ENCODE peak calls at places on chromosomes 16 and 17, in six cellular contexts. K is cardiac muscle cell, W is WTC11, I is ovary, B is heart right ventricle, E is foreskin fibroblast. Y is an unnamed sample.

GRCh38 chr17:14398766-14399165 is 97.9 kb downstream of the HS3ST3B1 start:
- DNase-seq in K (no peak), W (no peak), I (no peak), B (no peak), E (no peak), Y (no peak)

GRCh38 chr16:50305441-50306061 is 39.2 kb downstream of the ADCY7 start:
- DNase-seq in K (no peak), W (no peak), I (peak; percentile 39), B (no peak), E (no peak), Y (no peak)

GRCh38 chr17:18041776-18042175 is 2.6 kb downstream of the GID4 start:
- DNase-seq in K (peak; percentile 37), W (no peak), I (no peak), B (no peak), E (peak; percentile 93), Y (no peak)

GRCh38 chr16:56279132-56279531 is 87.8 kb downstream of the GNAO1 start:
- DNase-seq in K (no peak), W (no peak), I (no peak), B (no peak), E (no peak), Y (no peak)

GRCh38 chr16:48117217-48118105 is 38.3 kb downstream of the ABCC12 start:
- DNase-seq in K (peak; percentile 72), W (peak; percentile 93), I (peak; percentile 39), B (peak; percentile 53), E (peak; percentile 58), Y (no peak)

GRCh38 chr17:57881143-57881542 is 31.3 kb upstream of the MRPS23 start:
- DNase-seq in K (peak; percentile 79), W (no peak), I (peak; percentile 70), B (peak; percentile 10), E (peak; percentile 82), Y (no peak)

GRCh38 chr16:54242199-54242598 is 44.4 kb downstream of the IRX3 start:
- DNase-seq in K (no peak), W (peak; percentile 57), I (no peak), B (no peak), E (no peak), Y (no peak)

GRCh38 chr17:5050281-5050680 is 15.1 kb upstream of the SLC52A1 start:
- DNase-seq in K (peak; percentile 33), W (no peak), I (no peak), B (no peak), E (peak; percentile 88), Y (no peak)

GRCh38 chr17:75683467-75684041 is 16.4 kb downstream of the SAP30BP start:
- DNase-seq in K (peak; percentile 44), W (no peak), I (no peak), B (no peak), E (peak; percentile 85), Y (no peak)

GRCh38 chr17:39462644-39463375 is 1.5 kb downstream of the CDK12 start:
- DNase-seq in K (peak; percentile 6), W (peak; percentile 10), I (no peak), B (no peak), E (peak; percentile 23), Y (no peak)

GRCh38 chr17:2227025-2227699 is 76.4 kb downstream of the SMG6 start:
- DNase-seq in K (no peak), W (no peak), I (no peak), B (no peak), E (peak; percentile 32), Y (no peak)

GRCh38 chr16:72921106-72921505 is 126.8 kb downstream of the ZFHX3 start:
- DNase-seq in K (no peak), W (no peak), I (no peak), B (no peak), E (no peak), Y (no peak)

GRCh38 chr16:8678068-8678927 is 3.9 kb downstream of the ABAT start:
- DNase-seq in K (peak; percentile 69), W (no peak), I (no peak), B (no peak), E (peak; percentile 68), Y (no peak)

GRCh38 chr16:935684-936083 is 35.1 kb downstream of the LMF1 start:
- DNase-seq in K (no peak), W (no peak), I (no peak), B (no peak), E (no peak), Y (no peak)

GRCh38 chr17:35645923-35646322 is 58.8 kb downstream of the AP2B1 start:
- DNase-seq in K (no peak), W (no peak), I (no peak), B (no peak), E (no peak), Y (no peak)

GRCh38 chr17:66970140-66970539 is 5.6 kb downstream of the CACNG4 start:
- DNase-seq in K (no peak), W (no peak), I (no peak), B (no peak), E (no peak), Y (no peak)

GRCh38 chr16:57308041-57308440 is 23.6 kb upstream of the PLLP start:
- DNase-seq in K (no peak), W (no peak), I (no peak), B (no peak), E (no peak), Y (no peak)

GRCh38 chr17:61294286-61294685 is 105.4 kb upstream of the TBX2 start:
- DNase-seq in K (no peak), W (no peak), I (no peak), B (no peak), E (no peak), Y (no peak)

GRCh38 chr17:73506470-73507435 is 137.5 kb downstream of the SDK2 start:
- DNase-seq in K (no peak), W (no peak), I (no peak), B (no peak), E (no peak), Y (no peak)

GRCh38 chr17:8189041-8189710 is 804 bp downstream of the BORCS6 start:
- DNase-seq in K (no peak), W (no peak), I (peak; percentile 61), B (peak; percentile 41), E (peak; percentile 56), Y (no peak)

GRCh38 chr17:7511108-7511507 is 26.9 kb downstream of the POLR2A start:
- DNase-seq in K (no peak), W (no peak), I (no peak), B (no peak), E (no peak), Y (no peak)

GRCh38 chr17:49402706-49403105 is 12.0 kb downstream of the PHB1 start:
- DNase-seq in K (no peak), W (no peak), I (no peak), B (no peak), E (no peak), Y (no peak)

GRCh38 chr17:49403514-49404289 is 11.0 kb downstream of the PHB1 start:
- DNase-seq in K (no peak), W (no peak), I (peak; percentile 55), B (no peak), E (no peak), Y (no peak)

GRCh38 chr17:49406791-49407190 is 7.9 kb downstream of the PHB1 start:
- DNase-seq in K (no peak), W (no peak), I (no peak), B (no peak), E (no peak), Y (no peak)

GRCh38 chr17:49404371-49404770 is 10.3 kb downstream of the PHB1 start:
- DNase-seq in K (no peak), W (no peak), I (no peak), B (no peak), E (no peak), Y (no peak)

GRCh38 chr17:49404906-49405305 is 9.8 kb downstream of the PHB1 start:
- DNase-seq in K (no peak), W (no peak), I (no peak), B (no peak), E (peak; percentile 59), Y (no peak)
- TF ChIP-seq CTCF in K (no peak), W (no peak), I (no peak), B (no peak), E (no peak), Y (no peak)

GRCh38 chr17:33684714-33685113 is 391.6 kb upstream of the ASIC2 start:
- DNase-seq in K (no peak), W (no peak), I (no peak), B (no peak), E (no peak), Y (no peak)

GRCh38 chr17:33688771-33689170 is 395.7 kb upstream of the ASIC2 start:
- DNase-seq in K (no peak), W (no peak), I (no peak), B (no peak), E (no peak), Y (no peak)

GRCh38 chr17:33682622-33683021 is 389.5 kb upstream of the ASIC2 start:
- DNase-seq in K (no peak), W (no peak), I (no peak), B (no peak), E (no peak), Y (no peak)

GRCh38 chr17:33687831-33688230 is 394.7 kb upstream of the ASIC2 start:
- DNase-seq in K (no peak), W (no peak), I (no peak), B (no peak), E (no peak), Y (no peak)

DNA sequence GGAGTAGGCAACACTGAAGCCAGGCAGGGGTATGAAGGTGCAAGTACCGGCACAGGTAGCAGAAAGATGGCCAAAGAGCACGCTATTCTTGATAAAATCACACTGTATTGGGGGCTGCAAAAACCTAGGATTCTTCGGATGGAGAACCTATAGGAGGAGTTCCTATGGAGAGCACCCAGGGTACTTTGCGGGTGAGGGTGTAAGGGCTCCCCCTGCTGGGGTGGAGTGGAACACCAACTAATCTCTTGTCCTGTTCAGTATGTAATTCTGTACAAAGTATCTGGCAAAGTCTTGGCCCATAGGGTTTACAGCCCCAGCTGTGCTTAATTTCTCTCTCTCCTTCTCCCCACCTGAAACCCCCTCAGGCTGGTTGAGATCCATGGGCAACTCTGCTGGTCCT is 393.1 kb upstream of the ASIC2 start:
- DNase-seq in K (no peak), W (peak; percentile 62), I (no peak), B (no peak), E (no peak), Y (no peak)
- TF ChIP-seq CTCF in K (peak; percentile 30), W (peak; percentile 50), I (no peak), B (peak; percentile 21), E (peak; percentile 19), Y (no peak)

DNA sequence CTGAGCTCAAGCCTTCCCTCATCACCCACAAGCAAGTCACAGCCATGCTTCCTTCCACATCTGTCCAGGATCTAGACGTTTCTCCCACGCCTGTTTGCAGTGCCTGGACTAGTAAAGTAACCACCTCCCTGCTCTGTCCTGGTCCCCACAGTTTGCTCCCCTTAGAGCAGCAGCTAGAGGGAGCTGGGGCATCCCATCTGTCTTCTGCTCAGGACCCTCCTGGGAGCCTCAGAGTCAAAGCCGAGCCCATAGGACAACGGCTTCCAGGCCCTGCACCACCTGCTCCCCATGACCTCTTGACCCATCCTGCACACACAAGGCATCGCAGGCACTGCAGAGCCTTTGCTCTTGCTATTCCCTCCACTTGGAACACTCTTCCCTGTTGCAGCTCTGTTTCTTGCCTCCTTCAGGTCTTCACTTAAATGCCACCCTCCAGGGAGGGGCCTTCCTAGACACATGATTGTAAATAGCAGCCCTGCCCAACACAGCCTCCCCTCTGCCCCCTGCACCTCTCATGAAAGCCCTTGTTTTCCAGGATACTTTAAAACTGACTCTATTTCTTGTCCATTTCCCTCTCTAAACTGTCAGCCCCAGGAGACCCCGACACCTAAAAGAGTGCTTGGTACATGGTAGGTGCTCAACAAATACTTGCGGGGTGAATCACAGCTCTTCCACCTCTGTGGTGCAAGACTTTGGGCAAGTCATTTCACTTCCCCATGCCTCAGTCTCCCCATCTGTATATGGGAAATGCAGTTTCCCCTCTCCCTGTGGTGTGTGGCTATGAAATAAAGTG is 3.1 kb downstream of the NATD1 start:
- DNase-seq in K (no peak), W (no peak), I (no peak), B (no peak), E (peak; percentile 24), Y (no peak)
- TF ChIP-seq CTCF in K (no peak), W (no peak), I (no peak), B (no peak), E (no peak), Y (no peak)

GRCh38 chr17:28317099-28317964 is 1.7 kb upstream of the TMEM97 start:
- DNase-seq in K (no peak), W (no peak), I (no peak), B (no peak), E (no peak), Y (no peak)
- TF ChIP-seq CTCF in K (no peak), W (no peak), I (no peak), B (no peak), E (no peak), Y (no peak)